ENCODE peak calls at places on chromosomes 5 and 9, in five cellular contexts. C is BJ, D is cardiac muscle cell, P is brain microvascular endothelial cell, M is transverse colon. A is an unnamed sample.

GRCh38 chr5:7828269-7828668 is 22.7 kb downstream of the CFAP90 start:
- DNase-seq in C (no peak), D (no peak), P (no peak), M (peak; percentile 11), A (no peak)

GRCh38 chr9:137218754-137219271 is 3.2 kb downstream of the RNF208 start:
- DNase-seq in M (peak; percentile 62), C (no peak), D (peak; percentile 68), P (peak; percentile 67), A (no peak)

GRCh38 chr9:35675732-35676392 is 2.1 kb downstream of the CA9 start:
- DNase-seq in M (peak; percentile 54), C (no peak), P (no peak), D (peak; percentile 89), A (no peak)

GRCh38 chr9:7293091-7293490 is 506.5 kb downstream of the DMAC1 start:
- DNase-seq in C (no peak), P (no peak), D (no peak), M (no peak), A (no peak)

GRCh38 chr5:138641547-138642298 is 66.5 kb upstream of the HSPA9 start:
- DNase-seq in M (peak; percentile 73), D (peak; percentile 78), C (no peak), P (peak; percentile 66), A (no peak)

GRCh38 chr9:113355197-113355596 is 5.9 kb downstream of the BSPRY start:
- DNase-seq in D (peak; percentile 41), C (no peak), P (no peak), M (no peak), A (no peak)

GRCh38 chr5:59209758-59210359 is 627.0 kb downstream of the RAB3C start:
- DNase-seq in M (no peak), C (peak; percentile 52), D (no peak), P (no peak), A (peak; percentile 14)

GRCh38 chr5:1053391-1054017 is 44.9 kb downstream of the NKD2 start:
- DNase-seq in M (peak; percentile 24), P (no peak), C (no peak), D (no peak), A (no peak)

GRCh38 chr5:14353661-14354474 is 210.7 kb downstream of the TRIO start:
- DNase-seq in D (no peak), C (no peak), M (no peak), P (peak; percentile 36), A (no peak)

GRCh38 chr5:153901449-153901848 is 137.3 kb downstream of the FAM114A2 start:
- DNase-seq in P (no peak), C (no peak), M (no peak), D (no peak), A (no peak)

GRCh38 chr5:56829137-56829536 is 13.8 kb downstream of the MAP3K1 start:
- DNase-seq in C (no peak), M (peak; percentile 48), D (no peak), P (peak; percentile 32), A (no peak)

GRCh38 chr9:38038307-38039089 is 30.5 kb downstream of the SHB start:
- DNase-seq in C (no peak), M (no peak), D (peak; percentile 54), P (no peak), A (no peak)

GRCh38 chr5:149838881-149839739 is 105.5 kb downstream of the PDE6A start:
- DNase-seq in C (no peak), P (peak; percentile 65), D (no peak), M (no peak), A (no peak)

GRCh38 chr5:40654377-40655006 is 25.2 kb upstream of the PTGER4 start:
- DNase-seq in C (no peak), P (no peak), M (no peak), D (no peak), A (no peak)

GRCh38 chr9:92911496-92912475 is 33.9 kb upstream of the ZNF484 start:
- DNase-seq in M (peak; percentile 21), P (no peak), D (no peak), C (no peak), A (no peak)

GRCh38 chr5:150081541-150082283 is 4.6 kb downstream of the CSF1R start:
- DNase-seq in C (no peak), P (no peak), M (peak; percentile 53), D (peak; percentile 23), A (no peak)

GRCh38 chr9:14531424-14532269 is 161.6 kb downstream of the ZDHHC21 start:
- DNase-seq in D (no peak), P (no peak), M (no peak), C (no peak), A (no peak)

GRCh38 chr5:119269061-119269579 is 86.7 kb upstream of the TNFAIP8 start:
- DNase-seq in C (no peak), D (peak; percentile 33), M (peak; percentile 61), P (peak; percentile 12), A (no peak)

GRCh38 chr5:39405489-39405888 is 19.3 kb downstream of the DAB2 start:
- DNase-seq in C (no peak), D (no peak), P (no peak), M (no peak), A (no peak)

GRCh38 chr5:149229298-149229937 is 42.2 kb upstream of the AFAP1L1 start:
- DNase-seq in M (no peak), P (no peak), C (no peak), D (no peak), A (no peak)

GRCh38 chr9:78133751-78134150 is 102.1 kb upstream of the CEP78 start:
- DNase-seq in M (no peak), D (no peak), P (no peak), C (no peak), A (no peak)

GRCh38 chr5:149141957-149142851 is 911 bp downstream of the ABLIM3 start:
- DNase-seq in C (no peak), M (no peak), D (no peak), P (no peak), A (no peak)

GRCh38 chr5:159412284-159413046 is 82.2 kb upstream of the IL12B start:
- DNase-seq in D (no peak), P (no peak), M (peak; percentile 12), C (no peak), A (no peak)

GRCh38 chr5:93576015-93576414 is 5.0 kb downstream of the NR2F1-AS1 start:
- DNase-seq in C (no peak), P (no peak), M (no peak), D (no peak), A (no peak)

GRCh38 chr5:150514708-150515211 is 6.8 kb downstream of the NDST1 start:
- DNase-seq in M (no peak), C (no peak), P (peak; percentile 57), D (no peak), A (no peak)

GRCh38 chr9:35517136-35517535 is 27.2 kb downstream of the RUSC2 start:
- DNase-seq in C (no peak), P (no peak), M (no peak), D (no peak), A (no peak)

GRCh38 chr9:114791736-114792135 is 14.1 kb downstream of the TNFSF15 start:
- DNase-seq in C (no peak), P (no peak), D (no peak), M (no peak), A (no peak)

GRCh38 chr9:126166866-126167265 is 159.8 kb upstream of the MVB12B start:
- DNase-seq in D (no peak), M (no peak), P (no peak), C (no peak), A (no peak)

GRCh38 chr5:89728134-89728533 is 681.4 kb downstream of the CETN3 start:
- DNase-seq in D (no peak), C (no peak), P (no peak), M (no peak), A (no peak)

GRCh38 chr9:91207481-91207888 is 154.2 kb downstream of the AUH start:
- DNase-seq in M (no peak), D (no peak), P (peak; percentile 60), C (no peak), A (peak; percentile 40)
- H3K4me3 ChIP-seq in M (no peak overlapping the region), D (no peak overlapping the region), P (no peak overlapping the region), C (no peak overlapping the region), A (no peak overlapping the region)

GRCh38 chr5:111142932-111143331 is 50.8 kb downstream of the WDR36 start:
- DNase-seq in D (no peak), P (no peak), C (no peak), M (no peak), A (no peak)
- TF ChIP-seq CTCF in D (no peak), P (no peak), C (no peak), M (no peak), A (no peak)

GRCh38 chr5:176362098-176362442 is 506 bp upstream of the KIAA1191 start:
- DNase-seq in M (no peak), P (no peak), D (no peak), C (no peak), A (no peak)
- H3K4me3 ChIP-seq in M (peak overlapping the region; percentile 96), P (peak overlapping the region; percentile 96), D (peak overlapping the region; percentile 55), C (peak overlapping the region; percentile 91), A (peak overlapping the region; percentile 74)

GRCh38 chr9:127540664-127541041 is 71.4 kb upstream of the STXBP1 start:
- DNase-seq in M (no peak), C (no peak), P (no peak), D (no peak), A (no peak)
- TF ChIP-seq CTCF in M (no peak), C (no peak), P (peak; percentile 35), D (no peak), A (no peak)

GRCh38 chr9:70593241-70593640 is 178.8 kb upstream of the KLF9 start:
- DNase-seq in D (no peak), P (no peak), M (no peak), C (no peak), A (no peak)
- H3K4me3 ChIP-seq in D (no peak overlapping the region), P (no peak overlapping the region), M (no peak overlapping the region), C (no peak overlapping the region), A (no peak overlapping the region)

GRCh38 chr5:31585519-31586270 is 53.2 kb upstream of the PDZD2 start:
- DNase-seq in C (no peak), M (no peak), P (peak; percentile 7), D (no peak), A (no peak)

GRCh38 chr5:31587546-31587945 is 51.4 kb upstream of the PDZD2 start:
- DNase-seq in P (no peak), D (no peak), C (no peak), M (no peak), A (no peak)

GRCh38 chr5:31579558-31579957 is 47.5 kb downstream of the C5orf22 start:
- DNase-seq in P (no peak), C (no peak), D (no peak), M (no peak), A (no peak)

GRCh38 chr5:31583129-31583528 is 51.0 kb downstream of the C5orf22 start:
- DNase-seq in M (no peak), P (no peak), D (no peak), C (no peak), A (no peak)

DNA sequence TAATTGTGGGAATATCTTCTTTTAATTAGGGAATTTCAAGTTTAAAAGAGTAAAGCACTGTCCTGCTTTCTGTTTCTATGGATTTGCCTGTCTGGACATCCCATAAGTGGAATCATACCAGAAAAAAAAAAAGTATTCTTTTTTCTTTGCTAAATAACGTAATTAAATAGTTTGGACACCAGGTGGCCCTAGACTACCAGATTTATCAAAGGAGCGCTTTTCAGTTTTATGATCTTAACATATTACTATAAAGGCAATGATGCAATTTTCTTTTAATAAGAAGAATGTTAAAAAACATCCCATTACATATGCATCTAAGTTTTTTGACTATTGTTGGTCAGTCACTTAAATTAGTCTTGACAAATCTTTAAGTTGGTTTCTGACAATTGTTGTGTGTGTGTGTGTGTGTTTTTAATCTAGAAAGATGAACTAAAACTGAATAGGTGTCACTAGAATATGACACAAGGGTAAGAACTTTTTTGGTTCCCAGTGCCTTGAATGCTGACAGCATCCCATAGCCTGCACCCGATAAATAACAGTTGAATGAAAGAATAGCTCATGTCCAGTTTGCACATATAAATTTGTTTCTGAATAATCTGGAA is 49.5 kb downstream of the C5orf22 start:
- DNase-seq in P (no peak), D (peak; percentile 58), M (no peak), C (no peak), A (peak; percentile 16)
- TF ChIP-seq CTCF in P (peak; percentile 18), D (peak; percentile 41), M (peak; percentile 42), C (peak; percentile 40), A (peak; percentile 38)